ENCODE peak calls at places on chromosomes 3 and 15, in six cellular contexts. One of them, this sample, is unnamed. For H3K4me1, the result is how much of the 10 kb centered on the place peaks cover.

GRCh38 chr3:10744098-10744465 is 71.9 kb upstream of the SLC6A11 start:
- DNase-seq in A549: peak
- DNase-seq in left ventricle myocardium inferior: no peak
- DNase-seq in colonic mucosa: no peak
- DNase-seq in fibroblast of lung: no peak
- DNase-seq in pancreas: no peak
- DNase-seq in this sample: no peak

GRCh38 chr3:121488628-121489027 is 57.2 kb downstream of the POLQ start:
- DNase-seq in A549: no peak
- DNase-seq in left ventricle myocardium inferior: no peak
- DNase-seq in colonic mucosa: no peak
- DNase-seq in fibroblast of lung: no peak
- DNase-seq in pancreas: no peak
- DNase-seq in this sample: no peak

GRCh38 chr3:107899996-107900651 is 190.7 kb downstream of the CD47 start:
- DNase-seq in A549: no peak
- DNase-seq in left ventricle myocardium inferior: no peak
- DNase-seq in colonic mucosa: no peak
- DNase-seq in fibroblast of lung: peak
- DNase-seq in pancreas: no peak
- DNase-seq in this sample: no peak

GRCh38 chr3:127107002-127107401 is 85.9 kb upstream of the PRR23E start:
- DNase-seq in A549: no peak
- DNase-seq in left ventricle myocardium inferior: no peak
- DNase-seq in colonic mucosa: no peak
- DNase-seq in fibroblast of lung: no peak
- DNase-seq in pancreas: no peak
- DNase-seq in this sample: no peak

GRCh38 chr3:189355481-189356201 is 183.9 kb downstream of the TPRG1 start:
- DNase-seq in A549: peak
- DNase-seq in left ventricle myocardium inferior: no peak
- DNase-seq in colonic mucosa: peak
- DNase-seq in fibroblast of lung: peak
- DNase-seq in pancreas: no peak
- DNase-seq in this sample: peak

GRCh38 chr3:151085889-151086483 is 522 bp downstream of the MED12L start:
- DNase-seq in A549: peak
- DNase-seq in left ventricle myocardium inferior: no peak
- DNase-seq in colonic mucosa: peak
- DNase-seq in fibroblast of lung: no peak
- DNase-seq in pancreas: peak
- DNase-seq in this sample: peak

GRCh38 chr3:17195192-17195611 is 310.4 kb downstream of the PLCL2 start:
- DNase-seq in A549: no peak
- DNase-seq in left ventricle myocardium inferior: no peak
- DNase-seq in colonic mucosa: no peak
- DNase-seq in fibroblast of lung: peak
- DNase-seq in pancreas: peak
- DNase-seq in this sample: no peak

GRCh38 chr15:99564221-99565030 is 1.4 kb upstream of the MEF2A start:
- DNase-seq in A549: no peak
- DNase-seq in left ventricle myocardium inferior: no peak
- DNase-seq in colonic mucosa: peak
- DNase-seq in fibroblast of lung: peak
- DNase-seq in pancreas: no peak
- DNase-seq in this sample: no peak

GRCh38 chr15:62389887-62390792 is 225.1 kb upstream of the C2CD4B start:
- DNase-seq in A549: peak
- DNase-seq in left ventricle myocardium inferior: peak
- DNase-seq in colonic mucosa: peak
- DNase-seq in fibroblast of lung: peak
- DNase-seq in pancreas: peak
- DNase-seq in this sample: peak

GRCh38 chr15:95291878-95292472 is 1038.5 kb upstream of the NR2F2 start:
- DNase-seq in A549: peak
- DNase-seq in left ventricle myocardium inferior: no peak
- DNase-seq in colonic mucosa: no peak
- DNase-seq in fibroblast of lung: peak
- DNase-seq in pancreas: no peak
- DNase-seq in this sample: no peak

GRCh38 chr15:68333775-68334470 is 56.4 kb downstream of the FEM1B start:
- DNase-seq in A549: peak
- DNase-seq in left ventricle myocardium inferior: peak
- DNase-seq in colonic mucosa: no peak
- DNase-seq in fibroblast of lung: peak
- DNase-seq in pancreas: peak
- DNase-seq in this sample: no peak

GRCh38 chr15:89362203-89363101 is 27.8 kb upstream of the POLG start:
- DNase-seq in A549: no peak
- DNase-seq in left ventricle myocardium inferior: no peak
- DNase-seq in colonic mucosa: no peak
- DNase-seq in fibroblast of lung: no peak
- DNase-seq in pancreas: no peak
- DNase-seq in this sample: no peak

DNA sequence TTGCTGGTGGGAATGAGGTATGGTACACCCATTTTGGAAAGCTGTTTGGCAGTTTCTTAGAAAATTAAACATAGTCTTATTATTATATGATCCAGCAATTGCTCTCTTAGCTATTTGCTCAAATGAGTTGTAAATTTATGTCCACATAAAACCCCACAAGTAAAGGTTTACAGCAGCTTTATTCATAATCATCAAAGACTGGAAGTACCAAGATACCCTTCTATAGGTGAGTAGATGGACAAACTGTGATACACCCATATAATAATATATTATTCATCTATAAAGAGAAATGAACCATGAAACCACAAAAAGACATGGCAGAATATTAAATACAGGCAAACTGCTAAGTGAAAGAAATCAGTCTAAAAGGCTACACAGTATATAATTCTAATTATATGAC is 344.7 kb upstream of the CDIN1 start:
- DNase-seq in A549: no peak
- DNase-seq in left ventricle myocardium inferior: no peak
- DNase-seq in colonic mucosa: no peak
- DNase-seq in fibroblast of lung: no peak
- DNase-seq in pancreas: no peak
- DNase-seq in this sample: no peak
- TF ChIP-seq CTCF in A549: no peak
- TF ChIP-seq CTCF in left ventricle myocardium inferior: no peak
- TF ChIP-seq CTCF in colonic mucosa: no peak
- TF ChIP-seq CTCF in fibroblast of lung: no peak
- TF ChIP-seq CTCF in pancreas: no peak
- TF ChIP-seq CTCF in this sample: no peak

GRCh38 chr15:88246666-88247446 is 9.7 kb downstream of the NTRK3 start:
- DNase-seq in A549: peak
- DNase-seq in left ventricle myocardium inferior: peak
- DNase-seq in colonic mucosa: peak
- DNase-seq in fibroblast of lung: peak
- DNase-seq in pancreas: peak
- DNase-seq in this sample: peak
- H3K4me3 ChIP-seq in A549: peak
- H3K4me3 ChIP-seq in left ventricle myocardium inferior: no peak
- H3K4me3 ChIP-seq in colonic mucosa: no peak
- H3K4me3 ChIP-seq in fibroblast of lung: no peak
- H3K4me3 ChIP-seq in pancreas: no peak
- H3K4me3 ChIP-seq in this sample: no peak

GRCh38 chr3:119184083-119184482 is 10.7 kb downstream of the UPK1B start:
- DNase-seq in A549: no peak
- DNase-seq in left ventricle myocardium inferior: no peak
- DNase-seq in colonic mucosa: no peak
- DNase-seq in fibroblast of lung: no peak
- DNase-seq in pancreas: no peak
- DNase-seq in this sample: no peak
- H3K4me1 ChIP-seq in A549: half or more
- H3K4me1 ChIP-seq in left ventricle myocardium inferior: under half
- H3K4me1 ChIP-seq in colonic mucosa: under half
- H3K4me1 ChIP-seq in fibroblast of lung: under half
- H3K4me1 ChIP-seq in pancreas: under half
- H3K4me1 ChIP-seq in this sample: under half

DNA sequence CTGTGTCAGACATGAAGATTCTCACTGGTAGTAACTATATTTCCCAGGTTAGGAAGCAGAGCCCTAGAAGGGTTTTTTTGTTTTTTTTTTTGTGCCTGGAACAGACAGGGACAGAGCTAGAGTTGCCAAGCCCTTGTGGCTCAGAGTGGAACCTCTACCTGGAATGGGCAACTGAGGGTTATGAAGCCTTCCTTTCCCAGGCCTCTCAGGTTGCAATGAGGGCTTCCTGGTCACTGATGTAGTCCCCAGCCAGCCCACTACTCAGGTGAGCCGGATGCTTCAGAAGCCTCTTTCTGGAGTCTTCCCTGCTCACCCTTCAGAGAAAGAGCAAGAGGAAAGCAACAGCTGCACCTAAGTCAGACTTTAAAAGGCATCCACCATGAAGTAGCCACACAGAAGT is 48.8 kb upstream of the MANF start:
- DNase-seq in A549: no peak
- DNase-seq in left ventricle myocardium inferior: no peak
- DNase-seq in colonic mucosa: no peak
- DNase-seq in fibroblast of lung: no peak
- DNase-seq in pancreas: no peak
- DNase-seq in this sample: no peak
- TF ChIP-seq CTCF in A549: no peak
- TF ChIP-seq CTCF in left ventricle myocardium inferior: no peak
- TF ChIP-seq CTCF in colonic mucosa: no peak
- TF ChIP-seq CTCF in fibroblast of lung: no peak
- TF ChIP-seq CTCF in pancreas: no peak
- TF ChIP-seq CTCF in this sample: no peak